ENCODE peak calls at places on chromosome 11, in ten cellular contexts. One of them, this sample, is unnamed.

GRCh38 chr11:4040461-4040860 is 54.1 kb upstream of the RRM1 start:
- DNase-seq in GM13976: no peak
- DNase-seq in fibroblast of the conjunctiva: no peak
- DNase-seq in kidney: no peak
- DNase-seq in cardiac septum: no peak
- DNase-seq in NCI-H1436 treated with DMSO at 0.1 percent for 48 hours: no peak
- DNase-seq in ELR: no peak
- DNase-seq in activated gamma-delta T cell treated with Interleukin-2 at 50 U/mL for 16 hours: no peak
- DNase-seq in anterior cingulate cortex: no peak
- DNase-seq in HT1080: no peak
- DNase-seq in this sample: no peak

GRCh38 chr11:65444314-65445051 is 21.9 kb downstream of the NEAT1 start:
- DNase-seq in fibroblast of the conjunctiva: no peak
- DNase-seq in cardiac septum: peak
- DNase-seq in anterior cingulate cortex: no peak
- DNase-seq in ELR: peak
- DNase-seq in NCI-H1436 treated with DMSO at 0.1 percent for 48 hours: no peak
- DNase-seq in GM13976: no peak
- DNase-seq in HT1080: no peak
- DNase-seq in kidney: peak
- DNase-seq in activated gamma-delta T cell treated with Interleukin-2 at 50 U/mL for 16 hours: no peak
- DNase-seq in this sample: no peak

GRCh38 chr11:112958670-112959069 is 2.5 kb upstream of the NCAM1 start:
- DNase-seq in fibroblast of the conjunctiva: no peak
- DNase-seq in cardiac septum: no peak
- DNase-seq in HT1080: peak
- DNase-seq in GM13976: no peak
- DNase-seq in kidney: no peak
- DNase-seq in ELR: peak
- DNase-seq in NCI-H1436 treated with DMSO at 0.1 percent for 48 hours: no peak
- DNase-seq in activated gamma-delta T cell treated with Interleukin-2 at 50 U/mL for 16 hours: no peak
- DNase-seq in anterior cingulate cortex: no peak
- DNase-seq in this sample: no peak

GRCh38 chr11:44865866-44866272 is 84.8 kb downstream of the TP53I11 start:
- DNase-seq in cardiac septum: peak
- DNase-seq in NCI-H1436 treated with DMSO at 0.1 percent for 48 hours: no peak
- DNase-seq in GM13976: no peak
- DNase-seq in activated gamma-delta T cell treated with Interleukin-2 at 50 U/mL for 16 hours: no peak
- DNase-seq in anterior cingulate cortex: no peak
- DNase-seq in fibroblast of the conjunctiva: no peak
- DNase-seq in ELR: no peak
- DNase-seq in HT1080: no peak
- DNase-seq in kidney: peak
- DNase-seq in this sample: peak

GRCh38 chr11:36034572-36035331 is 90.9 kb downstream of the LDLRAD3 start:
- DNase-seq in anterior cingulate cortex: no peak
- DNase-seq in GM13976: no peak
- DNase-seq in NCI-H1436 treated with DMSO at 0.1 percent for 48 hours: no peak
- DNase-seq in kidney: no peak
- DNase-seq in ELR: peak
- DNase-seq in HT1080: peak
- DNase-seq in activated gamma-delta T cell treated with Interleukin-2 at 50 U/mL for 16 hours: no peak
- DNase-seq in cardiac septum: no peak
- DNase-seq in fibroblast of the conjunctiva: peak
- DNase-seq in this sample: no peak

GRCh38 chr11:57566564-57567209 is 785 bp downstream of the UBE2L6 start:
- DNase-seq in NCI-H1436 treated with DMSO at 0.1 percent for 48 hours: no peak
- DNase-seq in fibroblast of the conjunctiva: no peak
- DNase-seq in activated gamma-delta T cell treated with Interleukin-2 at 50 U/mL for 16 hours: no peak
- DNase-seq in HT1080: no peak
- DNase-seq in anterior cingulate cortex: no peak
- DNase-seq in cardiac septum: no peak
- DNase-seq in GM13976: no peak
- DNase-seq in ELR: no peak
- DNase-seq in kidney: no peak
- DNase-seq in this sample: no peak

GRCh38 chr11:70707821-70708220 is 309.5 kb downstream of the CTTN start:
- DNase-seq in kidney: peak
- DNase-seq in NCI-H1436 treated with DMSO at 0.1 percent for 48 hours: no peak
- DNase-seq in HT1080: no peak
- DNase-seq in cardiac septum: no peak
- DNase-seq in activated gamma-delta T cell treated with Interleukin-2 at 50 U/mL for 16 hours: no peak
- DNase-seq in anterior cingulate cortex: no peak
- DNase-seq in ELR: no peak
- DNase-seq in GM13976: no peak
- DNase-seq in fibroblast of the conjunctiva: no peak
- DNase-seq in this sample: peak

GRCh38 chr11:3046190-3046589 is 11.0 kb downstream of the CARS1 start:
- DNase-seq in GM13976: no peak
- DNase-seq in anterior cingulate cortex: no peak
- DNase-seq in HT1080: no peak
- DNase-seq in kidney: peak
- DNase-seq in NCI-H1436 treated with DMSO at 0.1 percent for 48 hours: no peak
- DNase-seq in ELR: peak
- DNase-seq in fibroblast of the conjunctiva: no peak
- DNase-seq in activated gamma-delta T cell treated with Interleukin-2 at 50 U/mL for 16 hours: no peak
- DNase-seq in cardiac septum: no peak
- DNase-seq in this sample: no peak

GRCh38 chr11:105911454-105911853 is 110.6 kb downstream of the MSANTD4 start:
- DNase-seq in ELR: no peak
- DNase-seq in GM13976: no peak
- DNase-seq in cardiac septum: no peak
- DNase-seq in HT1080: no peak
- DNase-seq in anterior cingulate cortex: no peak
- DNase-seq in activated gamma-delta T cell treated with Interleukin-2 at 50 U/mL for 16 hours: no peak
- DNase-seq in NCI-H1436 treated with DMSO at 0.1 percent for 48 hours: no peak
- DNase-seq in kidney: no peak
- DNase-seq in fibroblast of the conjunctiva: no peak
- DNase-seq in this sample: no peak

GRCh38 chr11:14499178-14499559 is 442 bp downstream of the COPB1 start:
- DNase-seq in HT1080: no peak
- DNase-seq in anterior cingulate cortex: no peak
- DNase-seq in fibroblast of the conjunctiva: no peak
- DNase-seq in GM13976: peak
- DNase-seq in kidney: peak
- DNase-seq in cardiac septum: no peak
- DNase-seq in ELR: peak
- DNase-seq in NCI-H1436 treated with DMSO at 0.1 percent for 48 hours: no peak
- DNase-seq in activated gamma-delta T cell treated with Interleukin-2 at 50 U/mL for 16 hours: peak
- DNase-seq in this sample: no peak

GRCh38 chr11:79461144-79461543 is 20.3 kb upstream of the TENM4 start:
- DNase-seq in NCI-H1436 treated with DMSO at 0.1 percent for 48 hours: no peak
- DNase-seq in ELR: peak
- DNase-seq in HT1080: peak
- DNase-seq in GM13976: no peak
- DNase-seq in activated gamma-delta T cell treated with Interleukin-2 at 50 U/mL for 16 hours: no peak
- DNase-seq in fibroblast of the conjunctiva: no peak
- DNase-seq in cardiac septum: no peak
- DNase-seq in kidney: no peak
- DNase-seq in anterior cingulate cortex: no peak
- DNase-seq in this sample: no peak

GRCh38 chr11:57279131-57279530 is 42.1 kb upstream of the APLNR start:
- DNase-seq in kidney: no peak
- DNase-seq in fibroblast of the conjunctiva: peak
- DNase-seq in ELR: no peak
- DNase-seq in NCI-H1436 treated with DMSO at 0.1 percent for 48 hours: no peak
- DNase-seq in GM13976: no peak
- DNase-seq in HT1080: no peak
- DNase-seq in anterior cingulate cortex: no peak
- DNase-seq in cardiac septum: no peak
- DNase-seq in activated gamma-delta T cell treated with Interleukin-2 at 50 U/mL for 16 hours: no peak
- DNase-seq in this sample: no peak

GRCh38 chr11:130050272-130050671 is 19.4 kb upstream of the APLP2 start:
- DNase-seq in kidney: no peak
- DNase-seq in cardiac septum: no peak
- DNase-seq in GM13976: no peak
- DNase-seq in NCI-H1436 treated with DMSO at 0.1 percent for 48 hours: no peak
- DNase-seq in ELR: no peak
- DNase-seq in HT1080: no peak
- DNase-seq in activated gamma-delta T cell treated with Interleukin-2 at 50 U/mL for 16 hours: no peak
- DNase-seq in fibroblast of the conjunctiva: no peak
- DNase-seq in anterior cingulate cortex: no peak
- DNase-seq in this sample: no peak

GRCh38 chr11:127816959-127817358 is 770.4 kb downstream of the ETS1 start:
- DNase-seq in kidney: no peak
- DNase-seq in GM13976: no peak
- DNase-seq in anterior cingulate cortex: no peak
- DNase-seq in fibroblast of the conjunctiva: no peak
- DNase-seq in ELR: no peak
- DNase-seq in activated gamma-delta T cell treated with Interleukin-2 at 50 U/mL for 16 hours: no peak
- DNase-seq in HT1080: peak
- DNase-seq in NCI-H1436 treated with DMSO at 0.1 percent for 48 hours: no peak
- DNase-seq in cardiac septum: no peak
- DNase-seq in this sample: no peak

GRCh38 chr11:116062129-116062525 is 557.9 kb upstream of the CADM1 start:
- DNase-seq in ELR: no peak
- DNase-seq in activated gamma-delta T cell treated with Interleukin-2 at 50 U/mL for 16 hours: no peak
- DNase-seq in kidney: no peak
- DNase-seq in HT1080: no peak
- DNase-seq in NCI-H1436 treated with DMSO at 0.1 percent for 48 hours: no peak
- DNase-seq in anterior cingulate cortex: no peak
- DNase-seq in GM13976: no peak
- DNase-seq in cardiac septum: no peak
- DNase-seq in fibroblast of the conjunctiva: no peak
- DNase-seq in this sample: no peak

GRCh38 chr11:2209370-2209801 is 37.8 kb upstream of the TH start:
- DNase-seq in GM13976: peak
- DNase-seq in ELR: no peak
- DNase-seq in cardiac septum: peak
- DNase-seq in activated gamma-delta T cell treated with Interleukin-2 at 50 U/mL for 16 hours: no peak
- DNase-seq in HT1080: no peak
- DNase-seq in anterior cingulate cortex: no peak
- DNase-seq in kidney: peak
- DNase-seq in fibroblast of the conjunctiva: no peak
- DNase-seq in NCI-H1436 treated with DMSO at 0.1 percent for 48 hours: no peak
- DNase-seq in this sample: peak

This sample was measured in Right ventricle myocardium inferior.